ENCODE peak calls at places on chromosome 19, in seven cellular contexts. X is ascending aorta; U is AG10803; S is CD8-positive, alpha-beta T cell; Q is A549; A is Right ventricle myocardium superior; I is progenitor cell of endocrine pancreas. Z is an unnamed sample.

GRCh38 chr19:44107751-44108150 is 5.4 kb upstream of the ZNF225 start:
- DNase-seq in A (no peak), S (no peak), X (no peak), Q (no peak), I (no peak), U (no peak), Z (no peak)

GRCh38 chr19:41025411-41025810 is 34.3 kb downstream of the CYP2B6 start:
- DNase-seq in S (no peak), I (no peak), X (no peak), A (no peak), Q (no peak), U (no peak), Z (no peak)

GRCh38 chr19:16435999-16436650 is 35.6 kb downstream of the EPS15L1 start:
- DNase-seq in X (no peak), U (peak), S (no peak), I (no peak), A (no peak), Q (no peak), Z (no peak)

GRCh38 chr19:51599084-51599483 is 28.0 kb downstream of the ZNF175 start:
- DNase-seq in Q (no peak), I (no peak), S (no peak), A (no peak), U (no peak), X (no peak), Z (no peak)

GRCh38 chr19:3880471-3881271 is at the start of gene ATCAY:
- DNase-seq in X (no peak), Q (no peak), S (no peak), A (no peak), I (no peak), U (no peak), Z (no peak)

GRCh38 chr19:40560092-40560507 is 16.6 kb upstream of the SHKBP1 start:
- DNase-seq in I (no peak), Q (no peak), A (no peak), X (no peak), U (no peak), S (no peak), Z (no peak)

GRCh38 chr19:38673030-38673429 is 25.6 kb downstream of the ACTN4 start:
- DNase-seq in Q (no peak), U (no peak), I (no peak), S (no peak), X (no peak), A (no peak), Z (no peak)

GRCh38 chr19:43308244-43308815 is 39.0 kb upstream of the PSG9 start:
- DNase-seq in S (no peak), I (no peak), A (no peak), Q (no peak), X (no peak), U (no peak), Z (no peak)

GRCh38 chr19:18833141-18833476 is 1.4 kb downstream of the UPF1 start:
- DNase-seq in S (no peak), Q (no peak), U (peak), I (no peak), X (no peak), A (no peak), Z (no peak)

GRCh38 chr19:7550987-7551761 is 15.7 kb downstream of the PNPLA6 start:
- DNase-seq in A (peak), X (no peak), I (peak), S (peak), U (no peak), Q (no peak), Z (peak)

GRCh38 chr19:33397536-33398360 is 24.2 kb downstream of the CEBPG start:
- DNase-seq in U (no peak), A (peak), Q (no peak), S (no peak), I (no peak), X (no peak), Z (no peak)

GRCh38 chr19:27971071-27971470 is 1241.9 kb downstream of the UQCRFS1 start:
- DNase-seq in I (no peak), Q (no peak), S (no peak), A (no peak), U (peak), X (no peak), Z (no peak)

Z was measured in mammary epithelial cell.